ENCODE peak calls at places on chromosomes 13 and 19, in four cellular contexts. X is stimulated activated CD8-positive, alpha-beta memory T cell treated with anti-CD3 and anti-CD28 coated beads, Interleukin-7, amount 100 ng/mL, for 1 hour; C is NCI-H1694 treated with DMSO at 0.1 percent for 48 hours; H is H4. D is an unnamed sample.

GRCh38 chr13:34993470-34993869 is 51.4 kb downstream of the NBEA start:
- DNase-seq in X (no peak), C (no peak), H (no peak), D (no peak)

GRCh38 chr13:113991191-113991669 is 17.4 kb upstream of the C13orf46 start:
- DNase-seq in X (no peak), C (no peak), H (no peak), D (no peak)

GRCh38 chr13:41075034-41075433 is 13.7 kb downstream of the WBP4 start:
- DNase-seq in X (no peak), C (peak), H (no peak), D (no peak)

GRCh38 chr19:19460761-19461265 is 54.5 kb downstream of the TSSK6 start:
- DNase-seq in X (peak), C (no peak), H (no peak), D (no peak)

GRCh38 chr13:77492982-77493381 is 42.5 kb upstream of the SCEL start:
- DNase-seq in X (no peak), C (peak), H (peak), D (no peak)

GRCh38 chr19:9945319-9945966 is 9.1 kb upstream of the OLFM2 start:
- DNase-seq in X (no peak), C (no peak), H (peak), D (no peak)

GRCh38 chr19:35039881-35040456 is 1.6 kb upstream of the HPN start:
- DNase-seq in X (no peak), C (no peak), H (no peak), D (no peak)

GRCh38 chr19:38395381-38396127 is 7.1 kb downstream of the SPRED3 start:
- DNase-seq in X (no peak), C (no peak), H (no peak), D (no peak)

GRCh38 chr19:13006431-13007281 is 11.4 kb downstream of the NFIX start:
- DNase-seq in X (no peak), C (no peak), H (no peak), D (no peak)

GRCh38 chr19:4393947-4394590 is 6.3 kb downstream of the SH3GL1 start:
- DNase-seq in X (no peak), C (no peak), H (no peak), D (no peak)

GRCh38 chr19:46296722-46297431 is at the start of gene HIF3A:
- DNase-seq in X (no peak), C (no peak), H (no peak), D (no peak)

GRCh38 chr13:109741966-109742365 is 44.4 kb downstream of the IRS2 start:
- DNase-seq in X (no peak), C (no peak), H (no peak), D (no peak)

GRCh38 chr19:4064551-4065260 is 2.0 kb downstream of the ZBTB7A start:
- DNase-seq in X (peak), C (no peak), H (no peak), D (no peak)

GRCh38 chr13:21637296-21637695 is 33.3 kb upstream of the MICU2 start:
- DNase-seq in X (no peak), C (no peak), H (peak), D (no peak)

GRCh38 chr19:49927526-49928264 is 1.3 kb upstream of the ATF5 start:
- DNase-seq in X (no peak), C (no peak), H (no peak), D (no peak)

D was measured in NCI-H1048.